ENCODE peak calls at places on chromosomes 5 and 9, in six cellular contexts. One of them, this sample, is unnamed.

GRCh38 chr5:172658391-172658790 is 17.3 kb downstream of the NEURL1B start:
- DNase-seq in sigmoid colon: peak; percentile 61
- DNase-seq in BJ: no peak
- DNase-seq in cardiac fibroblast: no peak
- DNase-seq in H9: no peak
- DNase-seq in heart right ventricle: no peak
- DNase-seq in this sample: no peak

GRCh38 chr5:139014726-139015125 is 139.6 kb upstream of the LRRTM2 start:
- DNase-seq in sigmoid colon: no peak
- DNase-seq in BJ: peak; percentile 27
- DNase-seq in heart right ventricle: no peak
- DNase-seq in H9: no peak
- DNase-seq in cardiac fibroblast: peak; percentile 91
- DNase-seq in this sample: no peak

GRCh38 chr9:134355158-134355557 is 28.9 kb downstream of the RXRA start:
- DNase-seq in H9: no peak
- DNase-seq in heart right ventricle: no peak
- DNase-seq in sigmoid colon: no peak
- DNase-seq in BJ: no peak
- DNase-seq in cardiac fibroblast: no peak
- DNase-seq in this sample: no peak

GRCh38 chr5:59923465-59923864 is 29.9 kb upstream of the PDE4D start:
- DNase-seq in BJ: no peak
- DNase-seq in heart right ventricle: no peak
- DNase-seq in cardiac fibroblast: peak; percentile 8
- DNase-seq in sigmoid colon: no peak
- DNase-seq in H9: no peak
- DNase-seq in this sample: no peak

GRCh38 chr5:36928947-36929346 is 52.4 kb downstream of the NIPBL start:
- DNase-seq in heart right ventricle: no peak
- DNase-seq in H9: no peak
- DNase-seq in cardiac fibroblast: peak; percentile 77
- DNase-seq in sigmoid colon: no peak
- DNase-seq in BJ: peak; percentile 42
- DNase-seq in this sample: no peak

GRCh38 chr5:8827701-8828100 is 718.2 kb downstream of the SEMA5A start:
- DNase-seq in sigmoid colon: no peak
- DNase-seq in BJ: no peak
- DNase-seq in H9: no peak
- DNase-seq in heart right ventricle: no peak
- DNase-seq in cardiac fibroblast: peak; percentile 47
- DNase-seq in this sample: no peak

GRCh38 chr5:176152191-176152932 is 85.9 kb upstream of the SIMC1 start:
- DNase-seq in sigmoid colon: no peak
- DNase-seq in BJ: no peak
- DNase-seq in H9: peak; percentile 55
- DNase-seq in cardiac fibroblast: no peak
- DNase-seq in heart right ventricle: no peak
- DNase-seq in this sample: no peak

GRCh38 chr9:19229725-19230355 is 653 bp upstream of the DENND4C start:
- DNase-seq in sigmoid colon: peak; percentile 83
- DNase-seq in H9: peak; percentile 76
- DNase-seq in BJ: no peak
- DNase-seq in heart right ventricle: peak; percentile 52
- DNase-seq in cardiac fibroblast: peak; percentile 45
- DNase-seq in this sample: peak; percentile 56

GRCh38 chr5:82153082-82153481 is 125.1 kb downstream of the RPS23 start:
- DNase-seq in cardiac fibroblast: no peak
- DNase-seq in sigmoid colon: no peak
- DNase-seq in H9: no peak
- DNase-seq in BJ: no peak
- DNase-seq in heart right ventricle: no peak
- DNase-seq in this sample: no peak

GRCh38 chr5:411728-412127 is 31.2 kb upstream of the EXOC3 start:
- DNase-seq in cardiac fibroblast: no peak
- DNase-seq in H9: no peak
- DNase-seq in heart right ventricle: no peak
- DNase-seq in BJ: no peak
- DNase-seq in sigmoid colon: peak; percentile 42
- DNase-seq in this sample: no peak

GRCh38 chr9:21454149-21454548 is 13.9 kb downstream of the IFNA1 start:
- DNase-seq in BJ: peak; percentile 20
- DNase-seq in H9: no peak
- DNase-seq in cardiac fibroblast: peak; percentile 66
- DNase-seq in sigmoid colon: no peak
- DNase-seq in heart right ventricle: no peak
- DNase-seq in this sample: no peak

GRCh38 chr5:98296426-98296825 is 477.0 kb upstream of the RGMB start:
- DNase-seq in sigmoid colon: no peak
- DNase-seq in BJ: no peak
- DNase-seq in H9: no peak
- DNase-seq in heart right ventricle: no peak
- DNase-seq in cardiac fibroblast: peak; percentile 59
- DNase-seq in this sample: no peak

GRCh38 chr5:172492097-172492840 is 37.9 kb upstream of the SH3PXD2B start:
- DNase-seq in H9: peak; percentile 10
- DNase-seq in sigmoid colon: no peak
- DNase-seq in heart right ventricle: no peak
- DNase-seq in cardiac fibroblast: no peak
- DNase-seq in BJ: no peak
- DNase-seq in this sample: no peak

GRCh38 chr9:65459756-65460320 is 174.8 kb upstream of the FOXD4L5 start:
- DNase-seq in BJ: no peak
- DNase-seq in H9: no peak
- DNase-seq in cardiac fibroblast: no peak
- DNase-seq in sigmoid colon: no peak
- DNase-seq in heart right ventricle: no peak
- DNase-seq in this sample: no peak

GRCh38 chr5:151107738-151108520 is 27.1 kb upstream of the TNIP1 start:
- DNase-seq in sigmoid colon: peak; percentile 94
- DNase-seq in BJ: no peak
- DNase-seq in cardiac fibroblast: peak; percentile 39
- DNase-seq in heart right ventricle: no peak
- DNase-seq in H9: no peak
- DNase-seq in this sample: no peak

GRCh38 chr9:19650292-19650691 is 138.5 kb downstream of the SLC24A2 start:
- DNase-seq in heart right ventricle: no peak
- DNase-seq in BJ: no peak
- DNase-seq in H9: no peak
- DNase-seq in sigmoid colon: no peak
- DNase-seq in cardiac fibroblast: no peak
- DNase-seq in this sample: no peak

GRCh38 chr9:27165067-27165466 is 56.0 kb downstream of the TEK start:
- DNase-seq in sigmoid colon: no peak
- DNase-seq in H9: no peak
- DNase-seq in cardiac fibroblast: no peak
- DNase-seq in heart right ventricle: no peak
- DNase-seq in BJ: no peak
- DNase-seq in this sample: no peak

GRCh38 chr9:30103647-30104394 is 2280.6 kb upstream of the ACO1 start:
- DNase-seq in H9: no peak
- DNase-seq in cardiac fibroblast: no peak
- DNase-seq in heart right ventricle: no peak
- DNase-seq in sigmoid colon: no peak
- DNase-seq in BJ: no peak
- DNase-seq in this sample: no peak

GRCh38 chr9:113154936-113155335 is 4.1 kb downstream of the SLC31A2 start:
- DNase-seq in BJ: no peak
- DNase-seq in sigmoid colon: no peak
- DNase-seq in cardiac fibroblast: no peak
- DNase-seq in heart right ventricle: no peak
- DNase-seq in H9: no peak
- DNase-seq in this sample: no peak

GRCh38 chr9:113154471-113154870 is 3.7 kb downstream of the SLC31A2 start:
- DNase-seq in cardiac fibroblast: peak; percentile 72
- DNase-seq in sigmoid colon: peak; percentile 72
- DNase-seq in H9: no peak
- DNase-seq in BJ: no peak
- DNase-seq in heart right ventricle: no peak
- DNase-seq in this sample: no peak

GRCh38 chr9:113158446-113158845 is 7.6 kb downstream of the SLC31A2 start:
- DNase-seq in H9: no peak
- DNase-seq in cardiac fibroblast: no peak
- DNase-seq in sigmoid colon: no peak
- DNase-seq in BJ: no peak
- DNase-seq in heart right ventricle: no peak
- DNase-seq in this sample: no peak

GRCh38 chr9:113155911-113156559 is 5.2 kb downstream of the SLC31A2 start:
- DNase-seq in BJ: no peak
- DNase-seq in H9: no peak
- DNase-seq in cardiac fibroblast: no peak
- DNase-seq in heart right ventricle: no peak
- DNase-seq in sigmoid colon: no peak
- DNase-seq in this sample: no peak

DNA sequence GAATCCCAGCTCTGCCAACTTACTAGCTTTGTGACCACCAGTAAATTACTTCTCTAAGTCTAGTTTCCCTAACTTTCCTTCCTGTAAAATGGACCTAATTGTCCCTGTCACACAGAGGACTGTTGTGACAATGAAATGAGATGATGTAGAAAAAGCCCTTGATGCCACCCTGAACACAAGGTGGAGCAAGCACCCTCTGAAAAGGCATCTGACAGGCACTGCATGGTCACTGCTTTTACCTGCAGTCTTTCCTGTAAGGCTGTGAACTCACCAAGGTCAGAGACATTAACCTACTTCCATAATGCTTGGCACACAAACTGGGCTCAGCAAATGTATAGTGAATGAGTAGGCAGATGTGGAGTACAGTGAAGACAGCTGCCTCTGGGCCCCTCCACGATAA is 6.1 kb downstream of the SLC31A2 start:
- DNase-seq in heart right ventricle: no peak
- DNase-seq in sigmoid colon: no peak
- DNase-seq in cardiac fibroblast: no peak
- DNase-seq in H9: no peak
- DNase-seq in BJ: no peak
- DNase-seq in this sample: no peak
- TF ChIP-seq CTCF in heart right ventricle: no peak
- TF ChIP-seq CTCF in sigmoid colon: no peak
- TF ChIP-seq CTCF in cardiac fibroblast: no peak
- TF ChIP-seq CTCF in H9: peak; percentile 12
- TF ChIP-seq CTCF in BJ: no peak
- TF ChIP-seq CTCF in this sample: no peak

DNA sequence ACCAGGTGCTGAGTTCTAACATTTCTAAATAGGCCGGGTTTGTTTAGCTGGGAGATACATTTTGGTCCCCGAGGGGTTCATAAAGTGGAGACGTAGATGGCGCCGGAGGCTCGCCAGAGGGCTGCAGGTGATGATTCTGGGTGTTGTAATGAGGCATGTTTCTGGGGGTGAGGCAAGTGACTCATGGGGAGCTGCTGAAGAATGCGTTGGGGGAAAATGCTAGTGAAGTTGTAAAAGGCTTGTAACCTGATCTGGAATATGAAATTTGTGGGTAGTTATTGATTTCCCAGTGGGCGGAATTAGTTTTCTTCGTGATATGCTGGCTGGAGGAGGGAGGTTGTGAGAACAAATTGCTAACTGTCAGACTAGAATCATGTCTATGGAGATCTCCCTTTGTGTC is 158.2 kb downstream of the DOCK2 start:
- DNase-seq in BJ: no peak
- DNase-seq in cardiac fibroblast: no peak
- DNase-seq in sigmoid colon: no peak
- DNase-seq in heart right ventricle: no peak
- DNase-seq in H9: no peak
- DNase-seq in this sample: no peak
- TF ChIP-seq CTCF in BJ: no peak
- TF ChIP-seq CTCF in cardiac fibroblast: no peak
- TF ChIP-seq CTCF in sigmoid colon: no peak
- TF ChIP-seq CTCF in heart right ventricle: no peak
- TF ChIP-seq CTCF in H9: peak; percentile 31
- TF ChIP-seq CTCF in this sample: no peak

DNA sequence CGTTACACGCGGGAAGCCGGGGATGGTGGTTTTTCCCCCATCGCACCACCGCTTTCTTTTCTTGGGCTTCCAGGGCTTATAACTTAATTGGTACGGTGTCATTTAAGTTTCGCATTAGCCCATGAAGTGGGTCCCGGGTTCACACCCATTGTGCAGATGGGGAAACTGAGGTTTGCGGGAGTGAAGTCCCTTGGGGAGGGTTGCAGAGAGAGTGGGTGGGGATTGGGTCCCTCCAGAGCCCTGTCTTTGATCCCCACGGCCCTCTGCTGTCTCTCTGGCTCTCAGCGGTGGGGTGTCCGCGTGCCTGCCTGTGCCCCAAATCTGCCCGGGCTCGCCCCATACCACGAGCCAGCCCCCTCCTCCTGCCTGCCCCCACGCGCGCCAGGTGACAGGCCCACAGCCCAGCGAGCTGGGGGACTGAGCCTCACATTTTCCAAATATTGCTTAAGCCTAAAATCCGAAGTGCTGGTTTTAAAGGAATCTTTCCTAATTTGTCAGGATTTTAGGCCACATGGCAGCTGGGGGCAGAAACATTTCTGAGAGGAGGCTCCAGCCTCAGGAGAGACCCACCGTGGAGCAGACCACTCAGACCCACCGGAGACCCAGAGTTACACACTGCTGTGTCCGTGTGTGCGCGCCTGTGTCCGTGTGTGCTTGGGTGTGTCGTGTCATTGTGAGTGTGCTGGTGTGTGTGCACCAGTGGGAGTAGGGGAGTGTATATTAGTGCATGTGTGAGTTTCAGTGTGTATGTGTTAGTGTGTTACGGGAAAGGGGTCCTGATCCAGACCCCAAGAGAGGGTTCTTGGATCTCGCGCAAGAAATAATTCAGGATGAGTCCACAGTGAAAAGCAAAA is 159.5 kb upstream of the IER5L start:
- DNase-seq in BJ: no peak
- DNase-seq in H9: no peak
- DNase-seq in heart right ventricle: no peak
- DNase-seq in sigmoid colon: no peak
- DNase-seq in cardiac fibroblast: no peak
- DNase-seq in this sample: no peak
- TF ChIP-seq CTCF in BJ: no peak
- TF ChIP-seq CTCF in H9: no peak
- TF ChIP-seq CTCF in heart right ventricle: no peak
- TF ChIP-seq CTCF in sigmoid colon: no peak
- TF ChIP-seq CTCF in cardiac fibroblast: no peak
- TF ChIP-seq CTCF in this sample: no peak

GRCh38 chr5:93578179-93578812 is 2.7 kb downstream of the NR2F1-AS1 start:
- DNase-seq in sigmoid colon: no peak
- DNase-seq in heart right ventricle: no peak
- DNase-seq in BJ: no peak
- DNase-seq in H9: peak; percentile 39
- DNase-seq in cardiac fibroblast: no peak
- DNase-seq in this sample: no peak

GRCh38 chr5:93581738-93582414 is 857 bp upstream of the NR2F1-AS1 start:
- DNase-seq in sigmoid colon: peak; percentile 72
- DNase-seq in cardiac fibroblast: peak; percentile 88
- DNase-seq in H9: no peak
- DNase-seq in heart right ventricle: no peak
- DNase-seq in BJ: no peak
- DNase-seq in this sample: no peak

GRCh38 chr5:93579561-93580386 is 1.2 kb downstream of the NR2F1-AS1 start:
- DNase-seq in cardiac fibroblast: peak; percentile 60
- DNase-seq in H9: peak; percentile 64
- DNase-seq in sigmoid colon: peak; percentile 72
- DNase-seq in BJ: no peak
- DNase-seq in heart right ventricle: peak; percentile 29
- DNase-seq in this sample: no peak

GRCh38 chr5:93578813-93579560 is 2.0 kb downstream of the NR2F1-AS1 start:
- DNase-seq in H9: peak; percentile 55
- DNase-seq in sigmoid colon: peak; percentile 83
- DNase-seq in cardiac fibroblast: peak; percentile 69
- DNase-seq in BJ: no peak
- DNase-seq in heart right ventricle: peak; percentile 22
- DNase-seq in this sample: no peak

GRCh38 chr5:93580387-93581100 is 475 bp downstream of the NR2F1-AS1 start:
- DNase-seq in heart right ventricle: no peak
- DNase-seq in cardiac fibroblast: peak; percentile 63
- DNase-seq in H9: no peak
- DNase-seq in BJ: no peak
- DNase-seq in sigmoid colon: peak; percentile 73
- DNase-seq in this sample: no peak
- TF ChIP-seq CTCF in heart right ventricle: no peak
- TF ChIP-seq CTCF in cardiac fibroblast: no peak
- TF ChIP-seq CTCF in H9: no peak
- TF ChIP-seq CTCF in BJ: no peak
- TF ChIP-seq CTCF in sigmoid colon: no peak
- TF ChIP-seq CTCF in this sample: no peak